ENCODE peak calls at places on chromosomes 2 and 18, in four cellular contexts. J is K562, Y is GM12878, V is HepG2. U is an unnamed sample.
A peak's percentile ranks its signal among the peaks of the same experiment; 100 is the strongest.

GRCh38 chr2:202376460-202377307 is 557 bp downstream of the BMPR2 start:
- DNase-seq in Y (no peak), V (no peak), J (peak; percentile 21), U (no peak)

GRCh38 chr2:127389778-127390435 is 2.1 kb upstream of the MAP3K2 start:
- DNase-seq in V (no peak), J (no peak), Y (no peak), U (no peak)

GRCh38 chr2:58133395-58133794 is 86.8 kb downstream of the VRK2 start:
- DNase-seq in J (no peak), V (no peak), Y (no peak), U (no peak)

GRCh38 chr18:46069524-46069923 is 2.5 kb downstream of the PSTPIP2 start:
- DNase-seq in V (no peak), Y (no peak), J (no peak), U (no peak)

GRCh38 chr2:216205486-216205885 is 96.3 kb downstream of the XRCC5 start:
- DNase-seq in J (no peak), Y (no peak), V (no peak), U (no peak)

GRCh38 chr18:3703732-3704176 is 253.8 kb downstream of the TGIF1 start:
- DNase-seq in Y (no peak), J (peak; percentile 74), V (peak; percentile 41), U (peak; percentile 48)

GRCh38 chr18:27062802-27063201 is 122.3 kb downstream of the CHST9 start:
- DNase-seq in J (no peak), V (no peak), Y (no peak), U (no peak)

GRCh38 chr2:215401896-215402379 is 33.9 kb downstream of the FN1 start:
- DNase-seq in V (no peak), J (no peak), Y (no peak), U (no peak)

GRCh38 chr2:26605195-26605968 is 35.8 kb downstream of the CIB4 start:
- DNase-seq in J (peak; percentile 60), V (peak; percentile 60), Y (peak; percentile 8), U (peak; percentile 61)

GRCh38 chr2:45242161-45242741 is 233.0 kb upstream of the SIX2 start:
- DNase-seq in J (no peak), Y (no peak), V (no peak), U (no peak)

GRCh38 chr2:218021536-218022071 is 18.8 kb upstream of the TNS1 start:
- DNase-seq in Y (no peak), J (no peak), V (no peak), U (no peak)

GRCh38 chr2:9800975-9801723 is 42.1 kb upstream of the TAF1B start:
- DNase-seq in J (peak; percentile 69), V (peak; percentile 30), Y (no peak), U (no peak)

GRCh38 chr2:220192994-220193753 is 565.7 kb downstream of the SLC4A3 start:
- DNase-seq in V (no peak), Y (no peak), J (no peak), U (no peak)

GRCh38 chr18:33051397-33051796 is 278.6 kb upstream of the KLHL14 start:
- DNase-seq in J (no peak), V (peak; percentile 12), Y (no peak), U (no peak)

GRCh38 chr18:25340762-25341161 is 11.2 kb downstream of the ZNF521 start:
- DNase-seq in J (no peak), Y (no peak), V (no peak), U (no peak)

DNA sequence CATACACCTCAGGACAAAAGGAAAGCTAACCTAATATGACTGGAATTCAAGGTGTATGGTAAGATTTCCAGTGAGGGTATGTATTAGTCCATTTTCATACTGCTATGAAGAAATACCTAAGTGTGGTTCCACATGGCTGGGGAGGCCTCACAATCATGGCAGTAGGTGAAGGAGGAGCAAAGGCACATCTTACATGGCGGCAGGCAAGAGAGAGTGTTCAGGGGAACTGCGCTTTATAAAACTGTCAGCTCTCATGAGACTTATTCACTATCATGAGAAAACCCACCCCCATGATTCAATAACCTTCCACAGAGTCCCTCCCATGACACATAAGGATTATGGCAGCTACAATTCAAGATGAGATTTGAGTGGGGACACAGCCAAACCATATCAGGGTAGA is 186.0 kb downstream of the PLCL1 start:
- DNase-seq in J (no peak), V (no peak), Y (no peak), U (no peak)
- H3K9ac ChIP-seq in J (no peak overlapping the region), V (no peak overlapping the region), Y (no peak overlapping the region), U (no peak overlapping the region)

GRCh38 chr2:73063909-73064875 is 7.3 kb downstream of the SFXN5 start:
- DNase-seq in J (peak; percentile 47), Y (no peak), V (no peak), U (peak; percentile 68)
- TF ChIP-seq REST in J (no peak), Y (no peak), V (no peak), U (no peak)

DNA sequence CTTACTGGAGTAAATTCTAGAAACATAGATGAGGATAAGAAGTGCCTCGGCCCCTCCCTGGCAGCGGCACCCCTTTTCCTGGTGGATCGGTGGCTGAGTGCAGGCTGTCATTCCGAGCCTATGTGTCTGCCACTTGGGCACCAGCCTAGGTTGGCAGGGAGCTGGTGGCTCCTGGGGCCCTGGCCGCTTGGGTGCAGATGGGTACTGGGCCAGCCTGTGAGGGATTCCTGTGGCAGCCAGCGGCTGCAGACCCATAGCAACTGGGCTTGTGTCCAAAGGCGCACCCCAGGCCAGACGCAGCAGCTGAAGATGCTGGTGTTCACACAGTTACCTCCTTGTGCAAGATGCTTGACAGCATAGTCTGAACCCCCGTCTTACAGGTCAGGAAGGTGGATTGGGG is 2.8 kb downstream of the SNORC start:
- DNase-seq in V (no peak), J (no peak), Y (no peak), U (no peak)
- TF ChIP-seq CEBPB in V (no peak), J (no peak), Y (no peak), U (no peak)

DNA sequence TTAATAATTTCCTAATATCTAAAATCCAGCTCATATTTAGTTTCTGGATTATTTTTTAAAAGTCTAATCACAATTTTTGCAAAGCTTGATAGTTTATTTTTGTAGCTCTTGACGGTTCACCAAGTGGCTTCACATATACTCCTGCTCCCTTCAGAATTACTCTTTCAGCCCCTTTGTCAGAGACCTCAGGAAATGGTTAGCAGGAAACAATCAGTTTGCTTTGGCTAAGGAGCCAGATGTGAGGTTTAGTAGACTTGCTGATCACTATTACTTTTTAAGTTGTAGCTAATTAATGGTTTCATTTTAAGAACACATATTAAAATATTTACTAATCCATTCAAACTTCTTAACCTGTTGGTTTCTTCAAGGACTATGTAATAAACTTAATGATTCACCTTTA is 2.3 kb downstream of the RBBP8 start:
- DNase-seq in J (no peak), V (no peak), Y (no peak), U (no peak)
- H3K9ac ChIP-seq in J (no peak overlapping the region), V (no peak overlapping the region), Y (no peak overlapping the region), U (no peak overlapping the region)

GRCh38 chr2:120793682-120794403 is 58.2 kb downstream of the GLI2 start:
- DNase-seq in Y (no peak), V (no peak), J (no peak), U (no peak)
- TF ChIP-seq REST in Y (no peak), V (no peak), J (no peak), U (no peak)

GRCh38 chr2:204299766-204300165 is 245.5 kb upstream of the PARD3B start:
- DNase-seq in V (no peak), Y (no peak), J (no peak), U (no peak)
- TF ChIP-seq CEBPB in V (no peak), Y (no peak), J (no peak), U (no peak)

DNA sequence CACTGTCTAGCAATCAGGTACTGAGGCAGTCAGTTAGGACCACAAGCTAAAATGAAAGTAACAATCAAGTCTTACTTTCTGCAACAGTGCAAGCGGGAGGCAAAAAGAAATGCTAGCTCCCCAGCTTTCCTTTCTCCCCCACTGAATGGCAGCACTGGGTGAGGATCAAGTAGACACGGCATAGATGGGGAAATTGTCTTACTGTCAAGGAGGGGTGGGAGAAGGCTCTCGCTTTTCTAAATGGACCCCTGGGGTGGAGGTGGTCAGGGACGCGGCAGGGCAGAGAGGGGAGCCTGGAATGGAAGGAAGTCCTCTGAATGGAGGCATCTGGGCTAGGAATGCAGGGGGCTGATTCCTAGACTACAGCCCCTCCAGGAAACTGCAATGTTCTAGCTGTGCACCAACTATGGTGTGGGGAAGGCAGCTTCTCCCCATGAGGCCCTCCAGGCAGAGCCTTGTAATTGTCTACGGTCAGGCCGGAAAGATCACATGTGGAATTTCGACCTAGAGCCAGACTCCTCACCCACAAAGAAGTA is 24.3 kb downstream of the METTL8 start:
- DNase-seq in Y (no peak), J (no peak), V (no peak), U (no peak)
- H3K9ac ChIP-seq in Y (peak overlapping the region; percentile 55), J (peak overlapping the region; percentile 35), V (no peak overlapping the region), U (no peak overlapping the region)

DNA sequence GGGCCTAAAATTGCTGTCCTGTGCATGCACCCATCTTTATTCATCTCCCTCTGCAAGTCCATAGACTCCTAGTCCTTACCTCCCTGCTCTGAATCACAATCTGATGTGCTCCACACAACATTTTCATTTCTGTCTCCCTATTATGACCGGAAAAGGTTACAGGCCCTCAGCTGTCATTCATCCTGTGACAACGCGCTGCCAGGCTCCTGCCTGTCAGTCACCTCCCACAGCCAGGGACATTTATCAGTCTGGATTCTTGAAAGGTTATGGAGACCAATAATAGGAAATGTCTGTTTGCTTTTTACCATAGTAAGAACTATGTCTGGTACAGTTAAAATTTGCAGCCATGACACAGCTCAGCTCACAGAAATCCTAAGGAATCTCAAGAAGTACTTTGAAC is 197.1 kb downstream of the RDH14 start:
- DNase-seq in Y (no peak), J (no peak), V (no peak), U (no peak)
- TF ChIP-seq REST in Y (no peak), J (no peak), V (no peak), U (no peak)

DNA sequence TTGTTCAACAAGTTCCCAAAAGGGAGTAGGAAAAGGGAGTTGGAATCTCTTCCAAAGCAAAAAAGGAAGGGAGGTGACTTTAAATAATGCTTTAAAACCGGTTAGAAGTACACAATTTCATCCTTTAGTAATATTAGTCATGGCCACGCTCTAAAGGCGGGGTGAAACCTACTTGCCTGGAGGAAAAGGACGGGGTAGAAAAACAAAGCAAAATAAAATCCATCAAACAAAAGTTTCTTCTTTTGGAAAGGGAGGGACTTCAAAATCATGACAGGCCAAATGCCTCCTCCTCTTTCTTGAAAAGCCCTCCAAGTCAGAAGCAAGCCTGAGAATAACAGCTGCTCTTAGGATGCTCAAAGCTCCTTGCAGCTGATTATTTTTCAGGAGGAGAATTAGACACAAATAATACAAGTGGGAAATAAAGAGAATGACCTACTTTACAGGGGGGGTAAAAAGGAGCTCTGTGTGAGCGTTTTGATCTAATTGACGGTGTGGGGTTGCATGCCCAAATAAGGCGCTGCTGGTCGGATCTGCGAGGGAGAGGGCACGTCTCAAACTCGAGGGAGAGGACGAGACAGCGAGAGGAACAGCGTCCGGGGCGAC is 1.8 kb upstream of the NPAS2 start:
- DNase-seq in Y (no peak), J (no peak), V (no peak), U (peak; percentile 7)
- TF ChIP-seq CEBPB in Y (no peak), J (no peak), V (no peak), U (no peak)